ENCODE peak calls at places on chromosomes 11 and 22, in four cellular contexts. One of them, this sample, is unnamed. For H3K4me1, the result is how much of the 10 kb centered on the place peaks cover.

GRCh38 chr22:38412435-38413084 is 42.4 kb downstream of the KCNJ4 start:
- DNase-seq in GM23338: peak
- DNase-seq in hepatocyte: peak
- DNase-seq in tibial artery: no peak
- DNase-seq in this sample: peak

GRCh38 chr11:86596861-86597632 is 75.4 kb downstream of the ME3 start:
- DNase-seq in tibial artery: peak
- DNase-seq in GM23338: no peak
- DNase-seq in hepatocyte: no peak
- DNase-seq in this sample: no peak

GRCh38 chr11:75667831-75668507 is 869 bp downstream of the MAP6 start:
- DNase-seq in GM23338: peak
- DNase-seq in hepatocyte: peak
- DNase-seq in tibial artery: no peak
- DNase-seq in this sample: no peak

GRCh38 chr11:7892059-7892699 is 38.9 kb downstream of the OR10A6 start:
- DNase-seq in GM23338: no peak
- DNase-seq in hepatocyte: no peak
- DNase-seq in tibial artery: no peak
- DNase-seq in this sample: no peak

GRCh38 chr22:42716221-42716620 is 4.4 kb downstream of the A4GALT start:
- DNase-seq in GM23338: no peak
- DNase-seq in hepatocyte: no peak
- DNase-seq in tibial artery: no peak
- DNase-seq in this sample: no peak

GRCh38 chr11:35588627-35589026 is 29.6 kb upstream of the FJX1 start:
- DNase-seq in tibial artery: no peak
- DNase-seq in GM23338: no peak
- DNase-seq in hepatocyte: no peak
- DNase-seq in this sample: no peak

GRCh38 chr11:111530091-111530490 is 10.4 kb upstream of the LAYN start:
- DNase-seq in GM23338: no peak
- DNase-seq in tibial artery: no peak
- DNase-seq in hepatocyte: no peak
- DNase-seq in this sample: no peak

GRCh38 chr11:11306855-11307254 is 46.2 kb downstream of the CSNK2A3 start:
- DNase-seq in hepatocyte: no peak
- DNase-seq in GM23338: no peak
- DNase-seq in tibial artery: no peak
- DNase-seq in this sample: no peak

GRCh38 chr11:57140568-57140967 is 41.2 kb upstream of the LRRC55 start:
- DNase-seq in GM23338: no peak
- DNase-seq in hepatocyte: no peak
- DNase-seq in tibial artery: no peak
- DNase-seq in this sample: no peak

DNA sequence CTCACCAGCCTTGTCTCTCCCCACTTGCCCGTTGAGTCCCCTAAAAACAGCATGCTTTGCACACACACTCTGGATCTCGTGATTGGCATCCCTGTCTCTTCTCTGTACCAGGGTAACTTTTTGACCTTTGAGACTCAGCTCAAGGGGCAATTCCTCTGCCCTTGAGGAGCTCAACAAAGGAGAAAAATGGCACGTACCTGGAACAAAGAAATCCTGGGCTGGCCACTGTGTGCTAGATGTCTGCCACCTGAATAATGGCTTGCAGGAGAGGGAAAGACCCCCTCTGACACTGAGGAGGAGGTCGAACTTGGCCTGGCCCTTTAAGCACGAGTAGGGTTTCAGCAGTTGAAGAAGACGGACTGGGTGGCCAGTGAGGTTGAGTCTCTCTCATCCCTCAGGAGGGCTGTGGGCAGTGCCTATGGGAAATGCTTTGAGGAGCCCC is 5.8 kb downstream of the UBE2L3 start:
- DNase-seq in tibial artery: no peak
- DNase-seq in GM23338: no peak
- DNase-seq in hepatocyte: no peak
- DNase-seq in this sample: peak
- H3K4me1 ChIP-seq in tibial artery: half or more
- H3K4me1 ChIP-seq in GM23338: under half
- H3K4me1 ChIP-seq in hepatocyte: half or more
- H3K4me1 ChIP-seq in this sample: under half

DNA sequence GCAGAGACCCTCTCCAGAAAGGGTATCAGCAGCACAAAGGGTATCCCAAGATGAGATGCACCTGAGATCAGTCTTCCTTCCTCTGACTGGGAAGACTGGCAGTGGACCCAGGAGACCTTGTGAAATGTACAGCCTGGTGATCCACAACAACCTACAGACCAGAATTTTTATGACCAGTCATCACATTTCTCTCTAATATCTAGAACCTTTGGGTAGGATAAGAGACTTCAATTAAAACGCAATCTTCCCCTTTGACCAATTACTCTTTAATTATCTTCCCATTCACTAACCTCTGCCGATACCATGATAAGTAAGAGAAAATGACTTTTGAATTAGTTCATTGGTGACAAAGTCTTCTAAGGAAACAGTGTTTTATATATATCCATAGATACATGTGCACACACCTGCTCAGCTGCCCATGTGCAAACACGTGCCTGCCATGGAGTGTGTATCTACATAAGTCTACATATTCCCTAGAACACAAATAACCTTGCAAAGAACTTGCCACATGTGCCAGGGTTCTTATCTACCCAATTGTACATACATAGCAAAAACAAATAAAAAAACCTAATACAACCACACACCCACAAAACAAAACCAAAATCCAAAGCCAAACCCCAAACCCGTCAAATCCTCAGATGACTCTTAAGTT is 44.2 kb upstream of the SLC5A1 start:
- DNase-seq in hepatocyte: no peak
- DNase-seq in GM23338: no peak
- DNase-seq in tibial artery: no peak
- DNase-seq in this sample: peak
- H3K4me3 ChIP-seq in hepatocyte: no peak
- H3K4me3 ChIP-seq in GM23338: no peak
- H3K4me3 ChIP-seq in tibial artery: no peak
- H3K4me3 ChIP-seq in this sample: no peak

DNA sequence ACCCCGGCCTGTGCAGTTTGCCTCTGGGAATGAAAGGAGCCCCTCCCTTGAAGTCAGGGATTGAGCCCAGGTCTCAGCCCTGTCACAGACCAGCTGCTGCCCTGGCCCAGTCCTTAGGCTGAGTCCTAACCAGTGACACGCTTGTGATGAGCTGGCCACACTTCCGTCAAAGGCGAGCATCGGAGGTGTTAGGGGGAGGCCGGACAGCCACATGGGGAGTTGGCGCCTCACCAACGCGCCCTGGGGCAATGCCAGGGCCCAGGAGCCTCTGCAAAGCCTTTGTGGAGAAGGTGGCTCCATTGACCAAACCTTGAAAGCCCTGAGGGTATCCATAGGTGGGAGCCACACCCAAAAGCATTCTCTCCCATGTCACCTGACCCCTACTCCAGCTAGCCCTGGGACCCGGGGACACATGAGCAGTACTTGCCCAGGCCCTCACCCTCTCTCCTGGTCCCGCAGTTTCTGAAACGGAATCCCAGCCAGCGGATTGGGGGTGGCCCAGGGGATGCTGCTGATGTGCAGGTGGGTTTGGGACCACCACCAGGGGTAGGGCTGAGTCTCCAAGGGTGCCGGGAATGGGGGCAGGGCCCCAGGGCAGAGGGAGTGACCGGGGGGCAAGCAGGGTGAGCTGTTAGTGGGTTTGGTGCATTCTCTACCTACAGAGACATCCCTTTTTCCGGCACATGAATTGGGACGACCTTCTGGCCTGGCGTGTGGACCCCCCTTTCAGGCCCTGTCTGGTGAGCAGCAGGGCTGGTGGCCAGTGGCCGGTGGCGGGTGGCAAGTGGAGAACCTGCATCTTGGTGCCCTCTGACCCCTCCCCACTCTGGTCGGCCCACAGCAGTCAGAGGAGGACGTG is 3.7 kb downstream of the PTPRCAP start:
- DNase-seq in tibial artery: no peak
- DNase-seq in hepatocyte: no peak
- DNase-seq in GM23338: no peak
- DNase-seq in this sample: no peak
- H3K4me1 ChIP-seq in tibial artery: under half
- H3K4me1 ChIP-seq in hepatocyte: under half
- H3K4me1 ChIP-seq in GM23338: under half
- H3K4me1 ChIP-seq in this sample: under half

DNA sequence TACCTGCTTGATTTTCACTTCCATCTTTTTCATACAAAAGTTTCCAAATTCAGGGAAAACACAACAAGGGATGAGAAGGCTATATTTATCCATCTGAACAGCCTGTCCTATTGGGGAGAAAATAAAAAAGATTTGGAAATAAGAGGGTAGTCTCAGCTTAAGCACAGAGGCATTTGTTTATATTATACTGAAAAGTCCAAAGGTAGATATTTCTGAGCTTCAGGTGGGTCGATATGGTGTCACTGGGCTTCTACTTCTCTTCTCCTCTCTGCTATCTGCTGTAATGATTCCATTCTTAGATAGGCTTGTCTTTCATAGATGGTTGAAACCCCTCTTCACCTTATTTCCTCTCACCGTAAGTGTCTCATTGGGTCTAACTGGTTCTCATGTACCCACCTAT is 337.0 kb downstream of the INSC start:
- DNase-seq in tibial artery: no peak
- DNase-seq in hepatocyte: no peak
- DNase-seq in GM23338: no peak
- DNase-seq in this sample: no peak
- H3K4me3 ChIP-seq in tibial artery: no peak
- H3K4me3 ChIP-seq in hepatocyte: no peak
- H3K4me3 ChIP-seq in GM23338: no peak
- H3K4me3 ChIP-seq in this sample: no peak

GRCh38 chr11:102452461-102453285 is at the start of gene TMEM123:
- DNase-seq in hepatocyte: peak
- DNase-seq in GM23338: peak
- DNase-seq in tibial artery: peak
- DNase-seq in this sample: peak

GRCh38 chr11:102451693-102452460 is 688 bp downstream of the TMEM123 start:
- DNase-seq in GM23338: peak
- DNase-seq in hepatocyte: peak
- DNase-seq in tibial artery: peak
- DNase-seq in this sample: peak

GRCh38 chr11:102453286-102453797 is 777 bp upstream of the TMEM123 start:
- DNase-seq in GM23338: peak
- DNase-seq in hepatocyte: peak
- DNase-seq in tibial artery: no peak
- DNase-seq in this sample: no peak

GRCh38 chr11:102456381-102456780 is 3.8 kb upstream of the TMEM123 start:
- DNase-seq in tibial artery: no peak
- DNase-seq in GM23338: no peak
- DNase-seq in hepatocyte: no peak
- DNase-seq in this sample: no peak

GRCh38 chr11:102453921-102454320 is 1.4 kb upstream of the TMEM123 start:
- DNase-seq in hepatocyte: no peak
- DNase-seq in tibial artery: no peak
- DNase-seq in GM23338: no peak
- DNase-seq in this sample: no peak
- H3K4me1 ChIP-seq in hepatocyte: under half
- H3K4me1 ChIP-seq in tibial artery: under half
- H3K4me1 ChIP-seq in GM23338: under half
- H3K4me1 ChIP-seq in this sample: under half